ENCODE peak calls at places on chromosomes 16 and 17, in seven cellular contexts. One of them, this sample, is unnamed. For H3K4me1, the result is how much of the 10 kb centered on the place peaks cover.

GRCh38 chr16:74774223-74775139 is at the start of gene FA2H:
- DNase-seq in heart right ventricle: peak
- DNase-seq in SK-N-SH: peak
- DNase-seq in HepG2: peak
- DNase-seq in esophagus squamous epithelium: no peak
- DNase-seq in mesendoderm: peak
- DNase-seq in GM23248: peak
- DNase-seq in this sample: no peak

GRCh38 chr16:19559242-19559910 is 3.9 kb downstream of the VPS35L start:
- DNase-seq in heart right ventricle: no peak
- DNase-seq in SK-N-SH: peak
- DNase-seq in HepG2: peak
- DNase-seq in esophagus squamous epithelium: no peak
- DNase-seq in mesendoderm: peak
- DNase-seq in GM23248: peak
- DNase-seq in this sample: no peak

GRCh38 chr16:65809627-65810026 is 556.9 kb upstream of the CDH5 start:
- DNase-seq in heart right ventricle: no peak
- DNase-seq in SK-N-SH: no peak
- DNase-seq in HepG2: no peak
- DNase-seq in esophagus squamous epithelium: no peak
- DNase-seq in mesendoderm: no peak
- DNase-seq in GM23248: no peak
- DNase-seq in this sample: no peak

GRCh38 chr17:55233840-55234239 is 30.9 kb upstream of the HLF start:
- DNase-seq in heart right ventricle: no peak
- DNase-seq in SK-N-SH: no peak
- DNase-seq in HepG2: no peak
- DNase-seq in esophagus squamous epithelium: no peak
- DNase-seq in mesendoderm: no peak
- DNase-seq in GM23248: no peak
- DNase-seq in this sample: no peak

GRCh38 chr16:77660311-77660710 is 62.0 kb upstream of the NUDT7 start:
- DNase-seq in heart right ventricle: no peak
- DNase-seq in SK-N-SH: peak
- DNase-seq in HepG2: peak
- DNase-seq in esophagus squamous epithelium: no peak
- DNase-seq in mesendoderm: peak
- DNase-seq in GM23248: peak
- DNase-seq in this sample: no peak

GRCh38 chr17:29674270-29674669 is 51.6 kb upstream of the CORO6 start:
- DNase-seq in heart right ventricle: no peak
- DNase-seq in SK-N-SH: no peak
- DNase-seq in HepG2: no peak
- DNase-seq in esophagus squamous epithelium: no peak
- DNase-seq in mesendoderm: no peak
- DNase-seq in GM23248: no peak
- DNase-seq in this sample: no peak

GRCh38 chr16:26316683-26317464 is 625.1 kb downstream of the HS3ST4 start:
- DNase-seq in heart right ventricle: no peak
- DNase-seq in SK-N-SH: no peak
- DNase-seq in HepG2: no peak
- DNase-seq in esophagus squamous epithelium: no peak
- DNase-seq in mesendoderm: peak
- DNase-seq in GM23248: no peak
- DNase-seq in this sample: no peak

GRCh38 chr16:74951676-74952075 is 33.2 kb downstream of the WDR59 start:
- DNase-seq in heart right ventricle: no peak
- DNase-seq in SK-N-SH: no peak
- DNase-seq in HepG2: no peak
- DNase-seq in esophagus squamous epithelium: no peak
- DNase-seq in mesendoderm: no peak
- DNase-seq in GM23248: no peak
- DNase-seq in this sample: no peak

GRCh38 chr16:88810868-88811599 is 694 bp downstream of the APRT start:
- DNase-seq in heart right ventricle: peak
- DNase-seq in SK-N-SH: peak
- DNase-seq in HepG2: peak
- DNase-seq in esophagus squamous epithelium: no peak
- DNase-seq in mesendoderm: peak
- DNase-seq in GM23248: peak
- DNase-seq in this sample: peak

GRCh38 chr16:66539628-66540469 is 10.1 kb downstream of the TK2 start:
- DNase-seq in heart right ventricle: no peak
- DNase-seq in SK-N-SH: no peak
- DNase-seq in HepG2: no peak
- DNase-seq in esophagus squamous epithelium: no peak
- DNase-seq in mesendoderm: no peak
- DNase-seq in GM23248: no peak
- DNase-seq in this sample: no peak

GRCh38 chr16:58501242-58502131 is 1.5 kb downstream of the NDRG4 start:
- DNase-seq in heart right ventricle: no peak
- DNase-seq in SK-N-SH: peak
- DNase-seq in HepG2: peak
- DNase-seq in esophagus squamous epithelium: no peak
- DNase-seq in mesendoderm: peak
- DNase-seq in GM23248: peak
- DNase-seq in this sample: no peak

GRCh38 chr17:57915980-57916757 is 39.0 kb downstream of the CUEDC1 start:
- DNase-seq in heart right ventricle: no peak
- DNase-seq in SK-N-SH: peak
- DNase-seq in HepG2: no peak
- DNase-seq in esophagus squamous epithelium: no peak
- DNase-seq in mesendoderm: peak
- DNase-seq in GM23248: no peak
- DNase-seq in this sample: no peak

GRCh38 chr17:45277992-45278391 is 16.1 kb upstream of the SPATA32 start:
- DNase-seq in heart right ventricle: no peak
- DNase-seq in SK-N-SH: no peak
- DNase-seq in HepG2: no peak
- DNase-seq in esophagus squamous epithelium: no peak
- DNase-seq in mesendoderm: no peak
- DNase-seq in GM23248: peak
- DNase-seq in this sample: no peak

GRCh38 chr16:78460428-78460827 is 361.0 kb downstream of the WWOX start:
- DNase-seq in heart right ventricle: no peak
- DNase-seq in SK-N-SH: no peak
- DNase-seq in HepG2: peak
- DNase-seq in esophagus squamous epithelium: no peak
- DNase-seq in mesendoderm: no peak
- DNase-seq in GM23248: no peak
- DNase-seq in this sample: no peak

GRCh38 chr17:73293480-73293911 is 18.3 kb downstream of the CDC42EP4 start:
- DNase-seq in heart right ventricle: no peak
- DNase-seq in SK-N-SH: peak
- DNase-seq in HepG2: no peak
- DNase-seq in esophagus squamous epithelium: no peak
- DNase-seq in mesendoderm: no peak
- DNase-seq in GM23248: peak
- DNase-seq in this sample: peak

GRCh38 chr17:56909742-56910508 is 3.9 kb downstream of the TRIM25 start:
- DNase-seq in heart right ventricle: no peak
- DNase-seq in SK-N-SH: no peak
- DNase-seq in HepG2: peak
- DNase-seq in esophagus squamous epithelium: no peak
- DNase-seq in mesendoderm: no peak
- DNase-seq in GM23248: peak
- DNase-seq in this sample: no peak

GRCh38 chr16:57711331-57711730 is 16.7 kb downstream of the DRC7 start:
- DNase-seq in heart right ventricle: no peak
- DNase-seq in SK-N-SH: no peak
- DNase-seq in HepG2: no peak
- DNase-seq in esophagus squamous epithelium: no peak
- DNase-seq in mesendoderm: no peak
- DNase-seq in GM23248: no peak
- DNase-seq in this sample: no peak

GRCh38 chr17:72107100-72107499 is 13.7 kb upstream of the SOX9 start:
- DNase-seq in heart right ventricle: no peak
- DNase-seq in SK-N-SH: no peak
- DNase-seq in HepG2: no peak
- DNase-seq in esophagus squamous epithelium: no peak
- DNase-seq in mesendoderm: no peak
- DNase-seq in GM23248: no peak
- DNase-seq in this sample: no peak

GRCh38 chr17:61784510-61784909 is 78.8 kb downstream of the BRIP1 start:
- DNase-seq in heart right ventricle: no peak
- DNase-seq in SK-N-SH: no peak
- DNase-seq in HepG2: no peak
- DNase-seq in esophagus squamous epithelium: no peak
- DNase-seq in mesendoderm: no peak
- DNase-seq in GM23248: no peak
- DNase-seq in this sample: no peak

GRCh38 chr17:1730345-1731193 is 6.1 kb downstream of the WDR81 start:
- DNase-seq in heart right ventricle: peak
- DNase-seq in SK-N-SH: peak
- DNase-seq in HepG2: no peak
- DNase-seq in esophagus squamous epithelium: no peak
- DNase-seq in mesendoderm: no peak
- DNase-seq in GM23248: peak
- DNase-seq in this sample: peak

GRCh38 chr17:40417258-40417608 is 463 bp downstream of the TOP2A start:
- DNase-seq in heart right ventricle: no peak
- DNase-seq in SK-N-SH: no peak
- DNase-seq in HepG2: peak
- DNase-seq in esophagus squamous epithelium: no peak
- DNase-seq in mesendoderm: peak
- DNase-seq in GM23248: no peak
- DNase-seq in this sample: no peak

GRCh38 chr17:4560837-4561241 is 462 bp upstream of the GGT6 start:
- DNase-seq in heart right ventricle: no peak
- DNase-seq in SK-N-SH: no peak
- DNase-seq in HepG2: peak
- DNase-seq in esophagus squamous epithelium: no peak
- DNase-seq in mesendoderm: peak
- DNase-seq in GM23248: no peak
- DNase-seq in this sample: no peak

GRCh38 chr17:4559851-4560820 is at the start of gene GGT6:
- DNase-seq in heart right ventricle: no peak
- DNase-seq in SK-N-SH: no peak
- DNase-seq in HepG2: no peak
- DNase-seq in esophagus squamous epithelium: no peak
- DNase-seq in mesendoderm: no peak
- DNase-seq in GM23248: no peak
- DNase-seq in this sample: no peak

GRCh38 chr17:4557626-4558310 is 2.6 kb upstream of the MYBBP1A start:
- DNase-seq in heart right ventricle: no peak
- DNase-seq in SK-N-SH: no peak
- DNase-seq in HepG2: no peak
- DNase-seq in esophagus squamous epithelium: no peak
- DNase-seq in mesendoderm: no peak
- DNase-seq in GM23248: no peak
- DNase-seq in this sample: no peak

GRCh38 chr17:4558311-4558972 is 1.9 kb downstream of the GGT6 start:
- DNase-seq in heart right ventricle: no peak
- DNase-seq in SK-N-SH: no peak
- DNase-seq in HepG2: no peak
- DNase-seq in esophagus squamous epithelium: no peak
- DNase-seq in mesendoderm: no peak
- DNase-seq in GM23248: no peak
- DNase-seq in this sample: no peak

GRCh38 chr17:4559139-4559791 is 1.1 kb downstream of the GGT6 start:
- DNase-seq in heart right ventricle: no peak
- DNase-seq in SK-N-SH: no peak
- DNase-seq in HepG2: no peak
- DNase-seq in esophagus squamous epithelium: no peak
- DNase-seq in mesendoderm: no peak
- DNase-seq in GM23248: no peak
- DNase-seq in this sample: no peak
- H3K4me3 ChIP-seq in heart right ventricle: no peak
- H3K4me3 ChIP-seq in SK-N-SH: no peak
- H3K4me3 ChIP-seq in HepG2: no peak
- H3K4me3 ChIP-seq in esophagus squamous epithelium: peak
- H3K4me3 ChIP-seq in mesendoderm: no peak
- H3K4me3 ChIP-seq in GM23248: no peak
- H3K4me3 ChIP-seq in this sample: no peak

GRCh38 chr16:28186752-28187151 is 25.0 kb downstream of the XPO6 start:
- DNase-seq in heart right ventricle: no peak
- DNase-seq in SK-N-SH: no peak
- DNase-seq in HepG2: no peak
- DNase-seq in esophagus squamous epithelium: no peak
- DNase-seq in mesendoderm: no peak
- DNase-seq in GM23248: peak
- DNase-seq in this sample: no peak
- H3K4me1 ChIP-seq in heart right ventricle: half or more
- H3K4me1 ChIP-seq in SK-N-SH: under half
- H3K4me1 ChIP-seq in HepG2: under half
- H3K4me1 ChIP-seq in esophagus squamous epithelium: under half
- H3K4me1 ChIP-seq in mesendoderm: under half
- H3K4me1 ChIP-seq in GM23248: under half
- H3K4me1 ChIP-seq in this sample: under half

GRCh38 chr16:68310441-68311315 is at the start of the genes PRMT7 and SLC7A6OS:
- DNase-seq in heart right ventricle: peak
- DNase-seq in SK-N-SH: peak
- DNase-seq in HepG2: peak
- DNase-seq in esophagus squamous epithelium: peak
- DNase-seq in mesendoderm: peak
- DNase-seq in GM23248: peak
- DNase-seq in this sample: peak

GRCh38 chr16:68306633-68307032 is 4.1 kb downstream of the SLC7A6OS start:
- DNase-seq in heart right ventricle: no peak
- DNase-seq in SK-N-SH: no peak
- DNase-seq in HepG2: no peak
- DNase-seq in esophagus squamous epithelium: no peak
- DNase-seq in mesendoderm: no peak
- DNase-seq in GM23248: no peak
- DNase-seq in this sample: no peak

GRCh38 chr16:68309798-68310197 is 948 bp downstream of the SLC7A6OS start:
- DNase-seq in heart right ventricle: no peak
- DNase-seq in SK-N-SH: no peak
- DNase-seq in HepG2: no peak
- DNase-seq in esophagus squamous epithelium: no peak
- DNase-seq in mesendoderm: no peak
- DNase-seq in GM23248: no peak
- DNase-seq in this sample: no peak

GRCh38 chr16:68313116-68313515 is 2.3 kb downstream of the PRMT7 start:
- DNase-seq in heart right ventricle: no peak
- DNase-seq in SK-N-SH: no peak
- DNase-seq in HepG2: no peak
- DNase-seq in esophagus squamous epithelium: no peak
- DNase-seq in mesendoderm: no peak
- DNase-seq in GM23248: peak
- DNase-seq in this sample: no peak

DNA sequence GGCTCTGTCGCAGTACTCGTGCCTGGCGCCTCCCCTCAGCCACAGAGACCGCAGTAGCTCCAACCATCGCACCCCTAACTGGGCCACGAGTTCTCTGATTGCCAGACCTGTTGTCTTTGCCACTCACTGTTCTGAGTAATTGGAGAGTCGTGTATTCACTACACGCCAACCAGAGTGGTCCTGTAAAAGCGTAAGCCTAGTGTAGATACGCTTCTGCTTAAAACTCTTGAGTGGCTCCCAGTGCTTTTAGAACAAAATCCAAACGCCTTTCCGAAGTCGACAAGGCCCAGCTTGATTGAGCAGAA is 449 bp downstream of the PRMT7 start:
- DNase-seq in heart right ventricle: no peak
- DNase-seq in SK-N-SH: no peak
- DNase-seq in HepG2: peak
- DNase-seq in esophagus squamous epithelium: no peak
- DNase-seq in mesendoderm: no peak
- DNase-seq in GM23248: peak
- DNase-seq in this sample: no peak
- H3K4me3 ChIP-seq in heart right ventricle: peak
- H3K4me3 ChIP-seq in SK-N-SH: peak
- H3K4me3 ChIP-seq in HepG2: peak
- H3K4me3 ChIP-seq in esophagus squamous epithelium: peak
- H3K4me3 ChIP-seq in mesendoderm: peak
- H3K4me3 ChIP-seq in GM23248: peak
- H3K4me3 ChIP-seq in this sample: peak

GRCh38 chr17:82272495-82273326 is 789 bp downstream of the CSNK1D start:
- DNase-seq in heart right ventricle: peak
- DNase-seq in SK-N-SH: peak
- DNase-seq in HepG2: no peak
- DNase-seq in esophagus squamous epithelium: no peak
- DNase-seq in mesendoderm: peak
- DNase-seq in GM23248: peak
- DNase-seq in this sample: peak
- H3K4me1 ChIP-seq in heart right ventricle: half or more
- H3K4me1 ChIP-seq in SK-N-SH: under half
- H3K4me1 ChIP-seq in HepG2: half or more
- H3K4me1 ChIP-seq in esophagus squamous epithelium: half or more
- H3K4me1 ChIP-seq in mesendoderm: under half
- H3K4me1 ChIP-seq in GM23248: under half
- H3K4me1 ChIP-seq in this sample: under half

This sample was measured in ascending aorta.